ENCODE peak calls at places on chromosomes 4 and X, in nine cellular contexts. T is heart right ventricle, F is tibial artery, S is fibroblast of villous mesenchyme, D is esophagus squamous epithelium, K is kidney, U is PC-3, N is fibroblast of mammary gland, Q is AG04450. O is an unnamed sample.
A peak's percentile ranks its signal among the peaks of the same experiment; 100 is the strongest.

GRCh38 chrX:22666441-22666840 is 333.3 kb upstream of the DDX53 start:
- DNase-seq in D (no peak), S (no peak), N (peak; percentile 61), U (peak; percentile 25), K (no peak), T (peak; percentile 8), Q (no peak), F (no peak), O (peak; percentile 39)

GRCh38 chr4:80610845-80611244 is 275.3 kb downstream of the CFAP299 start:
- DNase-seq in K (no peak), F (no peak), N (peak; percentile 69), U (no peak), D (no peak), T (no peak), S (no peak), Q (peak; percentile 7), O (peak; percentile 67)

GRCh38 chr4:55706526-55706925 is 70.4 kb upstream of the NMU start:
- DNase-seq in T (no peak), Q (no peak), F (no peak), D (no peak), K (no peak), U (no peak), N (no peak), S (peak; percentile 7), O (no peak)

GRCh38 chr4:70688795-70689231 is 481 bp downstream of the UTP3 start:
- DNase-seq in Q (no peak), D (no peak), S (peak; percentile 30), U (no peak), F (no peak), T (no peak), K (no peak), N (no peak), O (no peak)

GRCh38 chr4:145736241-145736831 is 56.4 kb downstream of the C4orf51 start:
- DNase-seq in F (peak; percentile 92), Q (no peak), T (peak; percentile 81), D (no peak), K (peak; percentile 69), N (peak; percentile 37), S (peak; percentile 17), U (peak; percentile 47), O (no peak)

GRCh38 chrX:151722241-151722846 is 6.5 kb downstream of the FATE1 start:
- DNase-seq in U (no peak), K (peak; percentile 67), F (peak; percentile 31), N (peak; percentile 13), Q (no peak), T (peak; percentile 13), D (no peak), S (no peak), O (peak; percentile 1)

GRCh38 chr4:7168106-7168505 is 24.2 kb upstream of the SORCS2 start:
- DNase-seq in S (no peak), N (no peak), F (peak; percentile 27), T (no peak), U (no peak), D (no peak), Q (no peak), K (no peak), O (no peak)

GRCh38 chr4:185599844-185600243 is 64.5 kb upstream of the PDLIM3 start:
- DNase-seq in S (no peak), U (no peak), Q (no peak), D (no peak), F (peak; percentile 81), T (no peak), K (no peak), N (no peak), O (no peak)

GRCh38 chr4:7434766-7435150 is at the start of gene PSAPL1:
- DNase-seq in K (peak; percentile 49), F (no peak), U (peak; percentile 63), T (peak; percentile 21), Q (no peak), D (no peak), S (peak; percentile 7), N (peak; percentile 12), O (peak; percentile 3)

GRCh38 chr4:15078682-15079642 is 76.7 kb downstream of the CPEB2 start:
- DNase-seq in T (no peak), Q (no peak), U (peak; percentile 27), S (peak; percentile 46), N (peak; percentile 90), F (no peak), D (no peak), K (no peak), O (peak; percentile 44)

GRCh38 chr4:123986268-123986798 is 589.7 kb downstream of the SPRY1 start:
- DNase-seq in K (peak; percentile 55), S (peak; percentile 76), N (peak; percentile 89), U (peak; percentile 72), F (peak; percentile 65), D (peak; percentile 0), Q (peak; percentile 50), T (peak; percentile 74), O (peak; percentile 76)

GRCh38 chrX:150664290-150664689 is 28.9 kb upstream of the MTMR1 start:
- DNase-seq in N (no peak), U (no peak), T (peak; percentile 44), F (peak; percentile 66), K (peak; percentile 64), Q (no peak), D (no peak), S (no peak), O (no peak)

GRCh38 chr4:182369211-182369610 is 126.0 kb downstream of the TENM3 start:
- DNase-seq in D (no peak), S (no peak), F (no peak), Q (no peak), U (no peak), N (peak; percentile 20), K (no peak), T (no peak), O (no peak)

GRCh38 chr4:108060686-108061321 is 71.1 kb downstream of the HADH start:
- DNase-seq in D (no peak), Q (no peak), F (no peak), U (no peak), S (no peak), T (no peak), N (peak; percentile 17), K (no peak), O (peak; percentile 41)

GRCh38 chr4:1400861-1401408 is 5.3 kb downstream of the NKX1-1 start:
- DNase-seq in S (no peak), D (no peak), F (peak; percentile 47), K (peak; percentile 55), T (no peak), U (no peak), N (no peak), Q (no peak), O (no peak)

GRCh38 chr4:37068580-37068979 is 176.0 kb upstream of the NWD2 start:
- DNase-seq in S (no peak), F (no peak), N (no peak), D (no peak), Q (no peak), K (no peak), U (no peak), T (no peak), O (no peak)

GRCh38 chr4:106315476-106315967 is 487 bp downstream of the TBCK start:
- DNase-seq in D (peak; percentile 5), K (no peak), S (peak; percentile 33), N (peak; percentile 55), Q (no peak), U (peak; percentile 91), T (no peak), F (no peak), O (peak; percentile 44)
- H3K4me3 ChIP-seq in D (peak overlapping the region; percentile 80), K (peak overlapping the region; percentile 96), S (peak overlapping the region; percentile 91), N (peak overlapping the region; percentile 84), Q (peak overlapping the region; percentile 93), U (peak overlapping the region; percentile 86), T (peak overlapping the region; percentile 93), F (peak overlapping the region; percentile 76), O (peak overlapping the region; percentile 98)

GRCh38 chr4:152460488-152460887 is 75.4 kb downstream of the FBXW7 start:
- DNase-seq in S (peak; percentile 92), K (no peak), T (no peak), U (peak; percentile 41), D (no peak), N (peak; percentile 86), Q (peak; percentile 43), F (no peak), O (peak; percentile 81)

GRCh38 chr4:152464030-152464823 is 71.7 kb downstream of the FBXW7 start:
- DNase-seq in S (peak; percentile 33), F (no peak), D (no peak), U (no peak), K (no peak), Q (no peak), N (no peak), T (no peak), O (no peak)

GRCh38 chr4:152462715-152463114 is 73.2 kb downstream of the FBXW7 start:
- DNase-seq in N (no peak), S (no peak), T (no peak), K (no peak), D (no peak), F (no peak), Q (no peak), U (no peak), O (no peak)

GRCh38 chr4:152462047-152462446 is 73.8 kb downstream of the FBXW7 start:
- DNase-seq in U (no peak), D (no peak), Q (no peak), N (no peak), K (no peak), S (no peak), F (no peak), T (no peak), O (no peak)

GRCh38 chr4:152463562-152463961 is 72.3 kb downstream of the FBXW7 start:
- DNase-seq in U (no peak), D (no peak), Q (no peak), S (no peak), F (no peak), N (no peak), K (no peak), T (no peak), O (no peak)
- TF ChIP-seq CTCF in U (no peak), D (no peak), Q (no peak), S (no peak), F (no peak), N (no peak), K (no peak), T (no peak), O (no peak)

DNA sequence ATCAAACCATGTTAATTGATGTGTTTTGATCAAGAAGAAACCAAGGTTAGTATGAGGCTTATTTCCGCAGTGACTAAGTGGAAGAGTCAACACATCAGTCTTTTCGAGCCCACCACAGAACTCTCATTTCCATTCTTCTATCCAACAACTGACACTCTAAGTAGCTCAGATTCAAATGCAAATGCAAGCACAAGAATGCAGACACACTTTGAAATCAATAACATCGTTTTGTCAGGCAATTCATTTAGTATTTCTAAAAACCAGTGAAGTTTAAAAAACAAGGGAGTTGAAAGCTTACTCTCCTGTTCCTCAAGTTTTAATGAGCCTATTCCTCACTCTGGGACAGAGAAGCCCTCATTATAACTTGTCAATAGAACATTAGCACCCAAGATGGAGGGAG is 433.1 kb downstream of the ZIC3 start:
- DNase-seq in S (no peak), F (no peak), T (no peak), U (no peak), K (no peak), N (no peak), D (no peak), Q (no peak), O (no peak)
- H3K4me3 ChIP-seq in S (no peak overlapping the region), F (no peak overlapping the region), T (no peak overlapping the region), U (no peak overlapping the region), K (no peak overlapping the region), N (no peak overlapping the region), D (no peak overlapping the region), Q (no peak overlapping the region), O (no peak overlapping the region)

DNA sequence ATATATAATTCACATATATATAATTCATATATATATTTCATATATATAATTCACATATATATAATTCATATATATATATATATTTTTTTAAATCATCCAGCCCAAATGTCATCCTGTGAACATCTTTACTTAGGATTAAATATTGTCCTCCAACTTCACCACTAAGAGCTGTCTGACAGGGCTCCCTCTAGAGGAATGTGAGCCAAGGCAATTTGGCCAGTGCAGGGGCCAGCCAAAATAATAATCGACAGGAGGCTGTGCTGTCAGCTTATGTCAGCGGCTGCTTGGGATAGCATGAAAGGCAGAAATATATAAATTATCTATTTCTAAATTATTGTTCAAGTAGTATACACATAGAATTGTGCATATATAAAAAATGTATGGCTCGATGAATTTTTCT is 29.5 kb downstream of the EGFL6 start:
- DNase-seq in Q (no peak), N (peak; percentile 25), T (no peak), U (peak; percentile 41), K (no peak), F (no peak), S (peak; percentile 3), D (no peak), O (no peak)
- TF ChIP-seq CTCF in Q (peak; percentile 22), N (peak; percentile 45), T (no peak), U (peak; percentile 45), K (no peak), F (no peak), S (peak; percentile 35), D (no peak), O (peak; percentile 36)

O was measured in foreskin fibroblast.